ENCODE peak calls at places on chromosomes 3 and 15, in five cellular contexts. One of them, this sample, is unnamed.

GRCh38 chr3:2099028-2099671 is 484 bp downstream of the CNTN4 start:
- DNase-seq in right atrium auricular region: no peak
- DNase-seq in uterus: peak
- DNase-seq in lower leg skin: no peak
- DNase-seq in fibroblast of villous mesenchyme: no peak
- DNase-seq in this sample: peak

GRCh38 chr3:31196881-31197364 is 302.5 kb upstream of the GADL1 start:
- DNase-seq in right atrium auricular region: peak
- DNase-seq in uterus: no peak
- DNase-seq in lower leg skin: peak
- DNase-seq in fibroblast of villous mesenchyme: peak
- DNase-seq in this sample: no peak

GRCh38 chr15:82871577-82872484 is 62.4 kb downstream of the WHAMM start:
- DNase-seq in right atrium auricular region: no peak
- DNase-seq in uterus: no peak
- DNase-seq in lower leg skin: peak
- DNase-seq in fibroblast of villous mesenchyme: no peak
- DNase-seq in this sample: no peak

GRCh38 chr3:30548605-30549004 is 57.8 kb upstream of the TGFBR2 start:
- DNase-seq in right atrium auricular region: no peak
- DNase-seq in uterus: no peak
- DNase-seq in lower leg skin: no peak
- DNase-seq in fibroblast of villous mesenchyme: no peak
- DNase-seq in this sample: no peak

GRCh38 chr3:42786212-42786611 is 13.2 kb upstream of the CCDC13 start:
- DNase-seq in right atrium auricular region: no peak
- DNase-seq in uterus: no peak
- DNase-seq in lower leg skin: no peak
- DNase-seq in fibroblast of villous mesenchyme: no peak
- DNase-seq in this sample: no peak

GRCh38 chr3:70333080-70333479 is 20.6 kb upstream of the MDFIC2 start:
- DNase-seq in right atrium auricular region: no peak
- DNase-seq in uterus: no peak
- DNase-seq in lower leg skin: no peak
- DNase-seq in fibroblast of villous mesenchyme: no peak
- DNase-seq in this sample: no peak

GRCh38 chr15:35992791-35993190 is 446.8 kb upstream of the DPH6 start:
- DNase-seq in right atrium auricular region: no peak
- DNase-seq in uterus: no peak
- DNase-seq in lower leg skin: no peak
- DNase-seq in fibroblast of villous mesenchyme: no peak
- DNase-seq in this sample: no peak

GRCh38 chr3:56702487-56703315 is 19.6 kb upstream of the TASOR start:
- DNase-seq in right atrium auricular region: no peak
- DNase-seq in uterus: peak
- DNase-seq in lower leg skin: no peak
- DNase-seq in fibroblast of villous mesenchyme: peak
- DNase-seq in this sample: peak

GRCh38 chr3:105715372-105715771 is 153.4 kb downstream of the CBLB start:
- DNase-seq in right atrium auricular region: no peak
- DNase-seq in uterus: no peak
- DNase-seq in lower leg skin: no peak
- DNase-seq in fibroblast of villous mesenchyme: peak
- DNase-seq in this sample: no peak

GRCh38 chr15:81957698-81958097 is 88.1 kb downstream of the MEX3B start:
- DNase-seq in right atrium auricular region: no peak
- DNase-seq in uterus: no peak
- DNase-seq in lower leg skin: no peak
- DNase-seq in fibroblast of villous mesenchyme: no peak
- DNase-seq in this sample: no peak

GRCh38 chr15:89888214-89888804 is 5.5 kb downstream of the AP3S2 start:
- DNase-seq in right atrium auricular region: no peak
- DNase-seq in uterus: no peak
- DNase-seq in lower leg skin: no peak
- DNase-seq in fibroblast of villous mesenchyme: peak
- DNase-seq in this sample: no peak

GRCh38 chr15:50426428-50426827 is 2.2 kb downstream of the USP8 start:
- DNase-seq in right atrium auricular region: no peak
- DNase-seq in uterus: no peak
- DNase-seq in lower leg skin: no peak
- DNase-seq in fibroblast of villous mesenchyme: no peak
- DNase-seq in this sample: no peak

GRCh38 chr3:39144095-39144747 is 9.2 kb downstream of the CSRNP1 start:
- DNase-seq in right atrium auricular region: no peak
- DNase-seq in uterus: no peak
- DNase-seq in lower leg skin: peak
- DNase-seq in fibroblast of villous mesenchyme: no peak
- DNase-seq in this sample: no peak

GRCh38 chr3:2517479-2518188 is 419.0 kb downstream of the CNTN4 start:
- DNase-seq in right atrium auricular region: no peak
- DNase-seq in uterus: no peak
- DNase-seq in lower leg skin: no peak
- DNase-seq in fibroblast of villous mesenchyme: no peak
- DNase-seq in this sample: no peak

GRCh38 chr3:169002689-169003088 is 660.8 kb downstream of the MECOM start:
- DNase-seq in right atrium auricular region: no peak
- DNase-seq in uterus: no peak
- DNase-seq in lower leg skin: no peak
- DNase-seq in fibroblast of villous mesenchyme: no peak
- DNase-seq in this sample: no peak

GRCh38 chr15:49387471-49387870 is 35.6 kb upstream of the FGF7 start:
- DNase-seq in right atrium auricular region: no peak
- DNase-seq in uterus: no peak
- DNase-seq in lower leg skin: no peak
- DNase-seq in fibroblast of villous mesenchyme: no peak
- DNase-seq in this sample: no peak

GRCh38 chr15:78636378-78636859 is 4.6 kb downstream of the CHRNB4 start:
- DNase-seq in right atrium auricular region: no peak
- DNase-seq in uterus: no peak
- DNase-seq in lower leg skin: no peak
- DNase-seq in fibroblast of villous mesenchyme: no peak
- DNase-seq in this sample: no peak

GRCh38 chr15:78637776-78638435 is 3.1 kb downstream of the CHRNB4 start:
- DNase-seq in right atrium auricular region: no peak
- DNase-seq in uterus: no peak
- DNase-seq in lower leg skin: no peak
- DNase-seq in fibroblast of villous mesenchyme: no peak
- DNase-seq in this sample: no peak

GRCh38 chr15:78635346-78635745 is 5.7 kb downstream of the CHRNB4 start:
- DNase-seq in right atrium auricular region: no peak
- DNase-seq in uterus: no peak
- DNase-seq in lower leg skin: peak
- DNase-seq in fibroblast of villous mesenchyme: no peak
- DNase-seq in this sample: no peak

GRCh38 chr15:78633348-78633747 is 7.7 kb downstream of the CHRNB4 start:
- DNase-seq in right atrium auricular region: no peak
- DNase-seq in uterus: no peak
- DNase-seq in lower leg skin: no peak
- DNase-seq in fibroblast of villous mesenchyme: no peak
- DNase-seq in this sample: no peak

DNA sequence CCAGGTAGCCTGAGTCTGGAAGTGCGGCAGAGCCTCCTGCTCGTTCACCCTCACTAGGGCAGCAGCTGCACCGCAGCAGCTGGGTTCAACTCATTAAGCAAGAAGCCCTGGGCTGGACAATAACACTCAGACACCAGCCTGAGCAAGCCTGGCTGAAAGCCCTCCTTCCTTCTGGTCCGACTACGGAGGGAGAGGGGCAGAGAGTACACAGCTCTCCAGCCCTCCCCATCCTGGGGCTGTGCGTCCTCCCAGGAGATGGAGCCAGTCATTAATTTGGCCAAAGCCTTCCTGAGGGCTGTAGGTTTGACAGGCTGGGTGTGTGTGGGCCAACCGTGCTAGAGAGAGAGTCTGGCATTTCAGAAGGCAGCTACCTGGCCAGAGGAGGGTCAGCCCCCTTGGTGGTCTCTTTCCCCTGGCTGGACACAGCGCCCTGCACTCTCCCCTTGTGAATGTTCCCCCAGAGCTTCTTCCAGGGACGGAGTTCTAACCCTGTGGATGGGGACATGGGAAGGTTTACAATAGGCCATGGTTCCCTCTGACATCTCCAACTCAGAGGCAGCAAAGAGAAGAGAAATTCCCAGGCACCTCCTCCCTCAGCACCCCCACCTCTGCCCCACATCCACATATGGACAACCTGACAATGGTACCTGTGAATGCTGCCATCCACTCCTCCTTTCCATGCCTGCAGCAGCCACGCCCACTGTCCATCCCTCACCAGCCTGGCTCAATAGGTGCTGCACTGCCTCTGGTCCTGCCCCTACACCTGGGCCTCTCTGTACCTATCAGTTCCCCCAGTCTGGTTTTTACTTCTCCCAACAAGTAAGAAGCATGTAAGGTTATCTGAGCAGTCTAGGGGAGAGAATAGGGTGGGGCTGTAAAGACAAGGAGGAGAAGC is 6.5 kb downstream of the CHRNB4 start:
- DNase-seq in right atrium auricular region: no peak
- DNase-seq in uterus: no peak
- DNase-seq in lower leg skin: peak
- DNase-seq in fibroblast of villous mesenchyme: no peak
- DNase-seq in this sample: no peak
- TF ChIP-seq CTCF in right atrium auricular region: no peak
- TF ChIP-seq CTCF in uterus: no peak
- TF ChIP-seq CTCF in lower leg skin: no peak
- TF ChIP-seq CTCF in fibroblast of villous mesenchyme: no peak
- TF ChIP-seq CTCF in this sample: no peak

GRCh38 chr15:29935296-29936020 is 113.2 kb upstream of the TJP1 start:
- DNase-seq in right atrium auricular region: no peak
- DNase-seq in uterus: no peak
- DNase-seq in lower leg skin: no peak
- DNase-seq in fibroblast of villous mesenchyme: no peak
- DNase-seq in this sample: no peak
- TF ChIP-seq CTCF in right atrium auricular region: peak
- TF ChIP-seq CTCF in uterus: no peak
- TF ChIP-seq CTCF in lower leg skin: no peak
- TF ChIP-seq CTCF in fibroblast of villous mesenchyme: peak
- TF ChIP-seq CTCF in this sample: peak

GRCh38 chr3:64329037-64329436 is 103.8 kb upstream of the PRICKLE2 start:
- DNase-seq in right atrium auricular region: no peak
- DNase-seq in uterus: no peak
- DNase-seq in lower leg skin: no peak
- DNase-seq in fibroblast of villous mesenchyme: no peak
- DNase-seq in this sample: no peak
- TF ChIP-seq CTCF in right atrium auricular region: no peak
- TF ChIP-seq CTCF in uterus: no peak
- TF ChIP-seq CTCF in lower leg skin: no peak
- TF ChIP-seq CTCF in fibroblast of villous mesenchyme: peak
- TF ChIP-seq CTCF in this sample: no peak

GRCh38 chr3:36957072-36957471 is 12.2 kb upstream of the TRANK1 start:
- DNase-seq in right atrium auricular region: no peak
- DNase-seq in uterus: no peak
- DNase-seq in lower leg skin: no peak
- DNase-seq in fibroblast of villous mesenchyme: no peak
- DNase-seq in this sample: no peak
- TF ChIP-seq CTCF in right atrium auricular region: no peak
- TF ChIP-seq CTCF in uterus: no peak
- TF ChIP-seq CTCF in lower leg skin: no peak
- TF ChIP-seq CTCF in fibroblast of villous mesenchyme: no peak
- TF ChIP-seq CTCF in this sample: no peak

This sample was measured in GM10248.